ENCODE peak calls at places on chromosome 22, in four cellular contexts. N, V, T and H are unnamed samples.

GRCh38 chr22:49146511-49146910 is 681.2 kb downstream of the BRD1 start:
- DNase-seq in V (no peak), T (no peak), N (no peak), H (no peak)

GRCh38 chr22:39917776-39918493 is 17.1 kb downstream of the GRAP2 start:
- DNase-seq in T (no peak), V (no peak), N (no peak), H (no peak)

GRCh38 chr22:31230871-31231621 is 18.9 kb downstream of the LIMK2 start:
- DNase-seq in T (no peak), N (no peak), V (no peak), H (no peak)

GRCh38 chr22:36191106-36191836 is 10.3 kb downstream of the APOL4 start:
- DNase-seq in V (no peak), T (no peak), N (no peak), H (no peak)

GRCh38 chr22:38923463-38924196 is 33.8 kb upstream of the APOBEC3A start:
- DNase-seq in N (no peak), V (peak), T (no peak), H (peak)

GRCh38 chr22:30212996-30213441 is 33.5 kb downstream of the LIF start:
- DNase-seq in V (no peak), T (no peak), N (no peak), H (no peak)

GRCh38 chr22:26554956-26555355 is 35.0 kb downstream of the TPST2 start:
- DNase-seq in N (no peak), V (no peak), T (no peak), H (no peak)

GRCh38 chr22:28801845-28802594 is 1.7 kb upstream of the XBP1 start:
- DNase-seq in T (no peak), N (no peak), V (no peak), H (no peak)

GRCh38 chr22:19242699-19243098 is 48.8 kb downstream of the CLTCL1 start:
- DNase-seq in T (no peak), V (no peak), N (no peak), H (no peak)

GRCh38 chr22:29224121-29224858 is 18.6 kb downstream of the EMID1 start:
- DNase-seq in N (no peak), V (no peak), T (no peak), H (no peak)

GRCh38 chr22:33807465-33807864 is 112.8 kb downstream of the LARGE1 start:
- DNase-seq in N (no peak), V (no peak), T (no peak), H (no peak)

GRCh38 chr22:45112136-45112879 is 51.4 kb upstream of the NUP50 start:
- DNase-seq in N (no peak), V (no peak), T (no peak), H (no peak)

GRCh38 chr22:46756097-46756496 is 6.4 kb upstream of the TBC1D22A start:
- DNase-seq in N (no peak), V (no peak), T (no peak), H (no peak)

GRCh38 chr22:18987765-18988164 is 51.7 kb upstream of the PRODH start:
- DNase-seq in T (no peak), N (no peak), V (no peak), H (no peak)